ENCODE peak calls at places on chromosome 12, in five cellular contexts. R, F, K, H and X are unnamed samples.

GRCh38 chr12:127145929-127146789 is 1120.8 kb upstream of the TMEM132C start:
- DNase-seq in H (no peak), F (no peak), K (peak), R (no peak), X (no peak)

GRCh38 chr12:111444706-111445310 is 39.1 kb downstream of the SH2B3 start:
- DNase-seq in K (peak), H (no peak), R (no peak), F (peak), X (no peak)

GRCh38 chr12:124687695-124688301 is 120.4 kb upstream of the NCOR2 start:
- DNase-seq in R (no peak), K (no peak), F (no peak), H (no peak), X (no peak)

GRCh38 chr12:121537814-121538698 is 42.8 kb downstream of the KDM2B start:
- DNase-seq in K (peak), H (peak), R (no peak), F (peak), X (peak)

GRCh38 chr12:65779091-65779642 is 45.1 kb upstream of the HMGA2 start:
- DNase-seq in H (no peak), F (no peak), K (no peak), R (no peak), X (no peak)

GRCh38 chr12:94099191-94099983 is 49.0 kb upstream of the PLXNC1 start:
- DNase-seq in R (no peak), H (no peak), F (no peak), K (no peak), X (no peak)

GRCh38 chr12:6372403-6373003 is 2.9 kb downstream of the SCNN1A start:
- DNase-seq in R (peak), H (no peak), K (peak), F (peak), X (no peak)

GRCh38 chr12:117213295-117213808 is 23.1 kb upstream of the FBXO21 start:
- DNase-seq in F (no peak), R (no peak), K (no peak), H (no peak), X (no peak)

GRCh38 chr12:46549527-46550265 is 177.1 kb upstream of the SLC38A2 start:
- DNase-seq in F (peak), R (no peak), K (no peak), H (no peak), X (no peak)

GRCh38 chr12:122947352-122947792 is 18.9 kb downstream of the ABCB9 start:
- DNase-seq in F (no peak), R (no peak), H (no peak), K (peak), X (no peak)

GRCh38 chr12:57772429-57773322 is at the start of gene EEF1AKMT3:
- DNase-seq in K (peak), F (peak), R (no peak), H (peak), X (peak)

GRCh38 chr12:68451261-68452091 is 119.3 kb upstream of the MDM1 start:
- DNase-seq in R (peak), K (no peak), H (no peak), F (peak), X (no peak)

GRCh38 chr12:120710805-120711296 is 593 bp downstream of the UNC119B start:
- DNase-seq in K (peak), R (no peak), H (no peak), F (peak), X (peak)

GRCh38 chr12:67909681-67910080 is 79.6 kb upstream of the IFNG-AS1 start:
- DNase-seq in F (no peak), H (no peak), K (no peak), R (no peak), X (no peak)

GRCh38 chr12:88432536-88433462 is 147.5 kb downstream of the KITLG start:
- DNase-seq in H (no peak), R (no peak), F (no peak), K (no peak), X (no peak)

GRCh38 chr12:77746108-77746507 is 84.6 kb upstream of the NAV3 start:
- DNase-seq in K (no peak), F (peak), R (no peak), H (no peak), X (no peak)

GRCh38 chr12:127223011-127223410 is 1044.0 kb upstream of the TMEM132C start:
- DNase-seq in K (no peak), F (no peak), R (no peak), H (no peak), X (no peak)

GRCh38 chr12:108772896-108773797 is 41.8 kb upstream of the CORO1C start:
- DNase-seq in R (no peak), K (no peak), F (no peak), H (no peak), X (no peak)

GRCh38 chr12:127893875-127894635 is 372.9 kb upstream of the TMEM132C start:
- DNase-seq in H (no peak), R (no peak), K (no peak), F (no peak), X (no peak)

GRCh38 chr12:86283607-86284006 is 27.4 kb upstream of the MGAT4C start:
- DNase-seq in F (no peak), K (no peak), R (no peak), H (no peak), X (no peak)

GRCh38 chr12:106585237-106585834 is 2.5 kb downstream of the RFX4 start:
- DNase-seq in R (no peak), K (no peak), H (peak), F (no peak), X (no peak)

GRCh38 chr12:116710367-116710766 is 27.5 kb downstream of the SPRING1 start:
- DNase-seq in R (no peak), F (peak), H (no peak), K (no peak), X (no peak)

GRCh38 chr12:121114019-121114639 is 18.5 kb upstream of the P2RX7 start:
- DNase-seq in K (no peak), H (no peak), R (no peak), F (no peak), X (no peak)

GRCh38 chr12:104137175-104137901 is 672 bp downstream of the NFYB start:
- DNase-seq in H (peak), K (peak), F (peak), R (no peak), X (peak)

GRCh38 chr12:5022465-5023061 is 21.1 kb upstream of the KCNA5 start:
- DNase-seq in H (peak), F (peak), R (no peak), K (no peak), X (peak)

GRCh38 chr12:75751769-75752471 is 240.5 kb upstream of the KRR1 start:
- DNase-seq in F (no peak), H (no peak), K (no peak), R (no peak), X (no peak)

GRCh38 chr12:7628401-7628961 is 37.2 kb downstream of the APOBEC1 start:
- DNase-seq in R (no peak), K (no peak), H (no peak), F (no peak), X (peak)

GRCh38 chr12:7629465-7629864 is 36.2 kb downstream of the APOBEC1 start:
- DNase-seq in H (no peak), K (no peak), F (no peak), R (no peak), X (no peak)
- TF ChIP-seq CTCF in H (no peak), K (no peak), F (no peak), R (no peak), X (no peak)

GRCh38 chr12:114406326-114407033 is 536 bp upstream of the TBX5 start:
- DNase-seq in R (no peak), H (no peak), F (no peak), K (no peak), X (no peak)

GRCh38 chr12:114405449-114406271 is at the start of gene TBX5:
- DNase-seq in K (no peak), R (peak), H (no peak), F (no peak), X (no peak)

GRCh38 chr12:114408415-114408814 is 2.5 kb upstream of the TBX5 start:
- DNase-seq in F (no peak), H (no peak), K (no peak), R (no peak), X (no peak)

GRCh38 chr12:114407566-114408411 is 1.8 kb upstream of the TBX5 start:
- DNase-seq in H (no peak), R (peak), F (no peak), K (no peak), X (no peak)

DNA sequence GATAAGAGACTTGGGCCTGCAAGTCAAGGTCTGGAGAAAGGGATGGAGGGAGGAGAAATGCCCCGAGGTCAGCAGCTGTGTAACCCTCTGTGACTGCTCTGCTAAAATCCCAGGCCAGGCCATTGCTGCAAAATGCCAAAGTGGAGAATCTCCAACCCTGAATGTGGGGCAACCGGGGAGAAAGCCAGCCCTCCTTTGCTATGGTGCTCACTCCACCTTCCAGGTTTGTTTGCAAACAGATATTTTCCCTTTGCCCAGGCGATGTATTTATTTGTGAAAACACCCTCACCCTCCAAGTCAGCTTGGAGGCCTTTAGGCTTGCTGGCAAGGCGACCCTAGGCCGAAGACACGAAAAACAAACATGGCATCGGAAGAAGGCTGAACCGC is 1.1 kb upstream of the TBX5 start:
- DNase-seq in K (no peak), F (no peak), H (no peak), R (no peak), X (no peak)
- TF ChIP-seq CTCF in K (no peak), F (no peak), H (no peak), R (no peak), X (no peak)

GRCh38 chr12:62304560-62304959 is 44.4 kb downstream of the USP15 start:
- DNase-seq in H (no peak), R (no peak), F (no peak), K (no peak), X (no peak)

GRCh38 chr12:62297321-62297720 is 37.1 kb downstream of the USP15 start:
- DNase-seq in H (no peak), R (no peak), K (no peak), F (no peak), X (no peak)

GRCh38 chr12:62299617-62300016 is 39.4 kb downstream of the USP15 start:
- DNase-seq in F (no peak), K (no peak), R (no peak), H (no peak), X (no peak)

GRCh38 chr12:62301799-62302133 is 41.6 kb downstream of the USP15 start:
- DNase-seq in R (no peak), K (no peak), F (no peak), H (no peak), X (no peak)

DNA sequence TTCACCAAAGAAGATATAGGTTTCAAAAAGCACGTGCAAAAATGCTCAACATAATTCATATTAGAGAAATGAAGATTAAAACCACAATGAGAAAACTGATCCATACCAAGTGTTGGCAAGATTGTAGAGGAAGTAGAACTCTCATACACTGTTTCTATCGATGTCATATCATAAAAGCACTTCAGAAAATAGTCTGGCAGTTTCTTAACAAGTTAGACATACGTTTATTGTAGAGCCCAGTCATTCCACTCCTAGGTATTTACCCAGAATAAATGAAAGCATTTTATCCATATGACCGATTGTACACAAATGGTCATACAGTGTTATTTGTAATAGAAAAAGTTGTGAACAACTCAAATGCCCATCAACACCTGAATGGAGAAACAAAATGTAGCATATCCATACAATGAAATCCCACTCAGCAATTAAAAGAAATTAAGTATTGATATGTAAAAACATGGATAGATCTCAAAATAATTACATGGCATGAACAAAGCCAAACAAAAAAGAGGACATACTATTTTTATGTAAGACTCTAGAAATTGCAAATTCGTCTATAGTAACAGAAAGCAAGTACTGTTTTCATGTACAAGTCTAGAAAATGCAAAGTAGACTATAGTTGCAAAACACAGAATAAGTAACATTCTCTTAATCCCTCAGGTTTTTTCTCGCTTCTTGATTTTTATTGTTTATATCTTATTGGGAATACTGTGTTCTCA is 41.0 kb downstream of the USP15 start:
- DNase-seq in F (no peak), R (no peak), K (no peak), H (no peak), X (no peak)
- TF ChIP-seq CTCF in F (no peak), R (no peak), K (no peak), H (no peak), X (no peak)

DNA sequence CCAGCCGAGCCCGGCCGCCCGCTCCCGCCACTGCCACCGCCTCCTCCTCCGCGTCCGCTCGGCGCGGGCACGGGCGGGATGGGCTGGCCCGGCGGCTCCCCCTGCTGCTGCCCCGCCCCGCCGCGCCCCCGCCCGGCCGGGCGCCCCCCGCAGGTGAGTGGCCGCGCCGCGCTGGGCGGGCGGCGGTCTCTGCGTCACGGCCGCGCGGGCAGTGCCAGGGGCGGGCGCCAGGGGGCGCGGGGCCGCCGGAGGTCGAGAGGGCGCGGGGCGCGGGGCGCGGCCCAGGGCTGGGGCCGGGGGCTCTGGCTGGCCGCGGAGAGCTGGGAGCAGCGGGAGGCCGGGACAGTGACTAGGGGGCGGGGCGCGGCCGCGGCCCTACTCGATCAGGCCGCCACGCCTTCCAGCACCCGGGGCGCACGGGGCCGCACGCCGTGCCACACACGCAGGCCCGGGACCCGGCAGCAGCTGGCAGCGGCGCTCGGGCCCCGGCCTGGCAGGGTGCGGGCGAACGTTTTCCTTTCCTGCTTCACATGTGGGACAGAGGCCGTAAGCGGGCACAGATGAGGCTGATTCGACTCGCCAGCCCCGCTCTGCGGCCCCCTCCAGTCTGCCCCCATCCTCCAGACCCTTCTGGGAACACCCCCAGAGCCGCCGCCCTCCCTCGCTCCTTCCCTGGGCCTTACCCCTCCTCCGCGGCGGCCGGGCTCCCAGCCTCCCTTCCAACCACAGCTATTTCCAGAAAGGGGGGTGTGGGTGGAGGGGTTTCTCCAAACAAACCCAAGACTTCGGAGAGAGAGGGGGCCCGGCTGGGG is 2.4 kb upstream of the TNS2 start:
- DNase-seq in H (peak), R (no peak), K (peak), F (peak), X (peak)
- TF ChIP-seq CTCF in H (peak), R (peak), K (no peak), F (no peak), X (peak)

DNA sequence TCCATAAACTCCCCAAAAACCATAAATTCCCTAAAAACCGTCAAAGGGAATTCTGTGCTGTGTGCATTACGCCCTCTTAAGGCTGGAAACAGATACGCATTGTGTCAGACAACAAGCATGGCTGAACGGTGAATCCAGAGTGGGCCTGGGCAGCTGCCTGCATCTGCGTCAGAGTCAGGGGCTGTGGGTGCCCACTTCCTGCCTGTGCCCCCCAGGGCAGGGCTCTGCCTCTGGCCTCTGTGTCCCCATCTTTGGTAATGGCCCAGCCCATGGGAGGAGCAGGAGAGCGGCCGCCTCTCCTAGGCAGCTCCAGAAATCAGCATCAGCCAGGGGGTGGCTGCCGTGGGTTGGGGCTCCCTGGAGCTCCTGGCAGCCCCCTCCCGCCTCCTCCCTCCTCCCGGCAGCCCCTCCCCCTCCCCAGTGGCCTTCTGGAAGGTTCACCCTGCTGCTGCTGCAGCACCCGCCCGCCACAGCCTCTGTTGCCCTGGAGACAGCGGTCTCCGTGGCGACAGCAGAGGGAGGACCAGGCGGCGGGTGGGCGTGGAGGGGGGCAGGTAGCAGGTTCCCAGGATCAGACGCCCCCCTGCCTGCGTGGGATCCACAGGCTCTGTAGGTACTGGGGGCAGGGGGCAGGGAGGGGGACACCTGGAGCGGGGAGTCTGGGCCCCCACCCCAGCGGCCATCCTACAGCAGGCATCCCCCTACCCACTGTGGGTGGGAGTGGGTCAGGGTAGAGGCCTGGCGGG is 5.9 kb downstream of the MMP17 start:
- DNase-seq in H (no peak), K (no peak), R (no peak), F (no peak), X (no peak)
- TF ChIP-seq CTCF in H (peak), K (peak), R (peak), F (no peak), X (peak)

GRCh38 chr12:2360630-2361170 is 307.9 kb downstream of the CACNA1C start:
- DNase-seq in H (no peak), K (no peak), R (no peak), F (no peak), X (no peak)

GRCh38 chr12:2359725-2360629 is 307.2 kb downstream of the CACNA1C start:
- DNase-seq in H (no peak), K (no peak), R (no peak), F (no peak), X (no peak)

GRCh38 chr12:2356601-2357125 is 303.9 kb downstream of the CACNA1C start:
- DNase-seq in R (no peak), H (no peak), F (no peak), K (no peak), X (no peak)

GRCh38 chr12:2355604-2356003 is 302.8 kb downstream of the CACNA1C start:
- DNase-seq in R (no peak), F (no peak), K (no peak), H (no peak), X (no peak)

DNA sequence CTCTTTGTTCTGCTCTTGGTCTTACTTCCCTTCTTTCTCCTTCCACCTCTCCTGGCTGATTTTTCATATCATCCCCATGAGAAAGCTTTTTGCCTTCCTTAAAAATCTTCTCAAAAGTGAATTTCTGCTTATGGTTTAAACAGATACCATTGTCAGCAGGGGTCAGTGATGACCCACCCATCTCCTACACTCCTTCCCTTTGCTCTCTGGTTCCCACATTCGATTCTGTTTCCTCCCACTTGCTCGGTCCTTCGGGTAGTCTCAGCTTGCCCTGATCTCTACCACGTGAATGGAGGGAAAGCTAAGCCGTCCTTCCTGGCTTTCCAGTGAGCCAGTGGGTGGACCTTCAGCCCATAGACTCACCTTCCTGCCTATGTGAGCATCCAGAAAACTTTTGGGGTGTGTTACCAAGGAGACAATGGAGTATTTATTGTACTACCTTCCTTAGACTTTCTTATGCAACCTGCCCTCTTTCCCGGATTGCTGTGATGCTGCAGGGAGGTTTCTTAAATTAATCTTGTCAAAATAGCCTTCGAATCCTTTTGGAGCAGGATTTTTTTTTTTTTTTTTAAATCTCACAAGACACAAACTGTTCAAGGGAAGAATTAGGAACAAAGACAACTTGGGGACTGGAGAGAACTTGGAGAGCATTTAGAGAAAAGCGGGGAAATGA is 306.3 kb downstream of the CACNA1C start:
- DNase-seq in F (no peak), H (no peak), R (no peak), K (no peak), X (no peak)
- TF ChIP-seq CTCF in F (peak), H (peak), R (no peak), K (no peak), X (no peak)

DNA sequence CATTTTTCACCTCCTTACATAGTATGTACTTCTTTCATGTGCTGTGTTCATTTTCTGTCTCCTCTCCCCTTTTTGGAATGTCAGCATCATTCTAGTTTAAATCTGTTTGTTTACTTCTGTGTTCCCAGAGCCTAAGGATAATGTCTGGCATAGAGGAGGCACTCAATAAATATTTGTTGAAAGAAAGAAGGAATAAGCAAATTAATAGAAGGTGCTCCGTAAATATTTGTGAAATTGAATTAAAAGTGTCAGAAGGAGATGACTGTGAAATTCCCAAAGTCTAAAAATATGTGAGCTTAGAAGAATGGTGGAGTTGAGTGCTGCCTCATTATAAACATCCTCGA is 3.3 kb upstream of the CDKN1B start:
- DNase-seq in R (no peak), F (no peak), K (no peak), H (no peak), X (no peak)
- TF ChIP-seq CTCF in R (no peak), F (no peak), K (no peak), H (no peak), X (no peak)